ENCODE peak calls at places on chromosomes 11 and 22, in five cellular contexts. O is HCT116, U is SJSA1, D is mesendoderm, F is heart right ventricle. A is an unnamed sample.

GRCh38 chr22:48432721-48433518 is 1394.8 kb downstream of the BRD1 start:
- DNase-seq in F (no peak), D (no peak), U (peak; percentile 58), O (no peak), A (no peak)

GRCh38 chr22:26553056-26553752 is 36.7 kb downstream of the TPST2 start:
- DNase-seq in F (no peak), D (no peak), U (peak; percentile 62), O (no peak), A (no peak)

GRCh38 chr11:61129608-61130523 is 27.6 kb downstream of the CD5 start:
- DNase-seq in U (peak; percentile 92), O (peak; percentile 73), F (peak; percentile 86), D (peak; percentile 96), A (peak; percentile 79)

GRCh38 chr11:122441702-122442092 is 213.8 kb upstream of the UBASH3B start:
- DNase-seq in F (no peak), O (no peak), U (no peak), D (no peak), A (no peak)

GRCh38 chr22:30445438-30445936 is 19.9 kb downstream of the MTFP1 start:
- DNase-seq in O (no peak), D (no peak), U (no peak), F (no peak), A (no peak)

GRCh38 chr11:72594493-72595291 is 79.5 kb downstream of the PDE2A start:
- DNase-seq in D (no peak), U (no peak), F (no peak), O (no peak), A (no peak)

GRCh38 chr22:45228401-45228754 is 12.3 kb downstream of the KIAA0930 start:
- DNase-seq in O (no peak), D (no peak), F (no peak), U (no peak), A (no peak)

GRCh38 chr22:34808618-34809017 is 257.3 kb upstream of the ISX start:
- DNase-seq in F (no peak), O (no peak), D (peak; percentile 69), U (no peak), A (no peak)

GRCh38 chr22:19988965-19989724 is 27.5 kb downstream of the ARVCF start:
- DNase-seq in U (no peak), O (no peak), F (peak; percentile 39), D (no peak), A (no peak)

GRCh38 chr22:28855355-28856094 is 27.8 kb upstream of the ZNRF3 start:
- DNase-seq in U (no peak), D (peak; percentile 81), O (peak; percentile 73), F (peak; percentile 57), A (peak; percentile 54)

GRCh38 chr11:111911563-111912401 is at the start of gene CRYAB:
- DNase-seq in D (peak; percentile 62), F (peak; percentile 89), O (no peak), U (peak; percentile 49), A (no peak)
- H3K4me3 ChIP-seq in D (no peak within 1 kb of the TSS), F (peak within 1 kb of the TSS; percentile 60), O (no peak within 1 kb of the TSS), U (no peak within 1 kb of the TSS), A (no peak within 1 kb of the TSS)

DNA sequence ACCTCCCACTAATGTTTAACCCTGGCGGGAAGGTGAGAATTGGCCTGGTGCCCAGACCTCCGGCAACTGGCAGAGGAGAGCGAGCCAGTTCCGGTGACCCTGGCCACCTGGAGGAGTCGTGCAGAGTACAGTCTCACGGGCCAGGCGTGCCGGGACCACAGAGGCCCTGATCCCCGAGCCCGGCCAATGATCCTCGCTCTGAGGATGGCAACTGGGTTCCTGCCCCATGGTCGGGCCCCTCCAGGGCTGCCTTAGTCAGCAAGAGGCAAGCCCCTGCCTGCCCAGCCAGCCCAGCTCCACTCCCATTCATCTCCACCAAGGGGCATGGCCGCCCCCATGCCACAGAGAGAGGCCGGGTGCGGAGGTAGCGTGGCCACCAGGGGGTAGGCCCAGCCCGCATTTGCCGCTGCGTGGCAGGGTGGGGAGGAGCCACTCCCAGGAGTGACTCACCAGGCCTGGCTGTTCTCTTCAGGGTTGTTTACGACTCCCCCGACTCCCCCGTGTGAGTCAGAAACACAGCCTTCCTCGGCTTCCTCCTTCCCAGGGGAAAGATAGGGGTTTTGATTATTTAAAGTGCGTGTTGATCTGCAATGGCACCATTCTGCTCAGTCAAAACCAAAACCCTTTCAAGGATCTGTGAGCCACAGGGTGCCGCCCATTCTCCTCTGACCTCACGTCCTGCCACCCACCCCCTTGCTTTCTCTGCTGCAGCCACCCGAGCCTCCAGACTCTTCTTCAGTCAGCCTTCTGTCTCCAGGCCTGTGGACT is at the start of gene SLC25A45:
- DNase-seq in D (peak; percentile 94), O (peak; percentile 92), U (peak; percentile 100), F (peak; percentile 93), A (peak; percentile 88)
- H3K4me1 ChIP-seq in D (peaks cover 5% of the 10 kb centered on the region), O (peaks cover 55% of the 10 kb centered on the region), U (peaks cover 64% of the 10 kb centered on the region), F (peaks cover 30% of the 10 kb centered on the region), A (no peaks in the 10 kb centered on the region)

DNA sequence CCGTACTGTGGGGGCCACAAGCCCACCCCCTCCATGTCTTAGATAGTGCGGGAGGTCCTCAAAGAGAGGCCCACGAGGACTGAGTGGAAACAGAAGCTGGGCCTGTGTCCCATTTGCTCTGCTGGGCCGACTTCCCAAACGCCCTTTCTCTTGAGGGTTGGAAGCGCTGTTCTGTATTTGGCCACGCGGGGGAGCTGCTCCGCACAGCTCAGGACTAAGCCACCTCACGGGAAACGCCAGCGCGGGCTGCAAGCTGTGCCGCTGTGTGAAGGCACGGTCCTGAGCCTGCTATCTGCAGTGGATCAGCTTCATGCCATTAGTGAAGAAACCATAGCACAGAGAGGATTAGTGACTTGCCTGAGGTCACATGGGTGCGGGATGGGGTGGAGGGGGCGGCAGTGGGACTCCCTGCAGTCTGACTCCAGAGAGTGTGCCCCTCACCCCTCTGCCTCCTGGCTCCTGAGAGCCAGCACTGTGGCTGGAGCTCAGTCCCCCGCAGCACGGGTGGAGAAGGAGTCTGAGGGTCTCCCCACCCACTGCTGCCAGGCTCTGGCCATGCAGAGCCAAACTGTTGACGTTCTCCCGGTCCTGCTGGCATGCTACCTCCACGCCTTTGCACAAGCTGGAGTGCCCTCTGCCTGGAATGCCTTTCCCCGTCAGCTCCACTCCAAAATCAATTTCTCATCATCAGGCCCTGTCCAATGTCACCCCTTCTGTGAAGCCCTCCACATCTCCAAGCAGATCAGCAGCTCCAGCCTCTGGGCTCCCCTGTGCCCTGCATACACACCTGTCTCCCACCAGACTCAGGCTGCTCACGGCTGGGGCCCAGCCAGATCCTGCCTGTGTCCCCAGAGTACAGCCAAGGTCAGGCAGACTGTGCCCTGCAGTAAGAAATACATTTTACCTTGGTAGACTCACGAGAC is 51.5 kb upstream of the LRRC32 start:
- DNase-seq in F (peak; percentile 84), O (peak; percentile 68), D (peak; percentile 87), U (peak; percentile 61), A (peak; percentile 89)
- H3K4me3 ChIP-seq in F (no peak overlapping the region), O (peak overlapping the region; percentile 13), D (no peak overlapping the region), U (no peak overlapping the region), A (peak overlapping the region; percentile 31)

GRCh38 chr11:126113515-126113957 is 50.9 kb upstream of the CDON start:
- DNase-seq in D (peak; percentile 91), F (peak; percentile 90), O (peak; percentile 44), U (no peak), A (peak; percentile 94)
- H3K4me1 ChIP-seq in D (peaks cover 2% of the 10 kb centered on the region), F (peaks cover 57% of the 10 kb centered on the region), O (peaks cover 11% of the 10 kb centered on the region), U (peaks cover 12% of the 10 kb centered on the region), A (peaks cover 50% of the 10 kb centered on the region)

GRCh38 chr22:50192825-50193204 is 7.1 kb downstream of the TRABD start:
- DNase-seq in F (no peak), O (no peak), D (no peak), U (no peak), A (no peak)
- H3K4me3 ChIP-seq in F (no peak overlapping the region), O (no peak overlapping the region), D (no peak overlapping the region), U (no peak overlapping the region), A (no peak overlapping the region)